ENCODE peak calls at places on chromosomes 16 and 17, in ten cellular contexts. One of them, this sample, is unnamed.

GRCh38 chr17:77495575-77495974 is 354.8 kb downstream of the SEC14L1 start:
- DNase-seq in fibroblast of lung: no peak
- DNase-seq in AG04450: no peak
- DNase-seq in heart right ventricle: no peak
- DNase-seq in mucosa of descending colon: no peak
- DNase-seq in fibroblast of villous mesenchyme: no peak
- DNase-seq in left ventricle myocardium inferior: peak; percentile 2
- DNase-seq in GM12865: peak; percentile 1
- DNase-seq in lower leg skin: peak; percentile 80
- DNase-seq in BE2C: no peak
- DNase-seq in this sample: peak; percentile 57

GRCh38 chr16:75621170-75621477 is 2.0 kb downstream of the ADAT1 start:
- DNase-seq in fibroblast of lung: peak; percentile 60
- DNase-seq in heart right ventricle: no peak
- DNase-seq in GM12865: peak; percentile 61
- DNase-seq in left ventricle myocardium inferior: no peak
- DNase-seq in fibroblast of villous mesenchyme: peak; percentile 67
- DNase-seq in mucosa of descending colon: no peak
- DNase-seq in AG04450: no peak
- DNase-seq in lower leg skin: no peak
- DNase-seq in BE2C: no peak
- DNase-seq in this sample: no peak

GRCh38 chr17:66548158-66548557 is 245.7 kb downstream of the PRKCA start:
- DNase-seq in heart right ventricle: no peak
- DNase-seq in lower leg skin: no peak
- DNase-seq in AG04450: no peak
- DNase-seq in BE2C: no peak
- DNase-seq in fibroblast of villous mesenchyme: no peak
- DNase-seq in left ventricle myocardium inferior: no peak
- DNase-seq in GM12865: no peak
- DNase-seq in fibroblast of lung: peak; percentile 33
- DNase-seq in mucosa of descending colon: peak; percentile 28
- DNase-seq in this sample: no peak

GRCh38 chr16:87844809-87845208 is 24.5 kb downstream of the SLC7A5 start:
- DNase-seq in lower leg skin: no peak
- DNase-seq in AG04450: no peak
- DNase-seq in fibroblast of lung: no peak
- DNase-seq in mucosa of descending colon: no peak
- DNase-seq in left ventricle myocardium inferior: no peak
- DNase-seq in GM12865: no peak
- DNase-seq in BE2C: no peak
- DNase-seq in heart right ventricle: no peak
- DNase-seq in fibroblast of villous mesenchyme: no peak
- DNase-seq in this sample: no peak

GRCh38 chr17:1834378-1835149 is 4.8 kb downstream of the RPA1 start:
- DNase-seq in fibroblast of lung: no peak
- DNase-seq in mucosa of descending colon: peak; percentile 10
- DNase-seq in lower leg skin: no peak
- DNase-seq in GM12865: peak; percentile 94
- DNase-seq in BE2C: no peak
- DNase-seq in heart right ventricle: no peak
- DNase-seq in fibroblast of villous mesenchyme: no peak
- DNase-seq in left ventricle myocardium inferior: no peak
- DNase-seq in AG04450: no peak
- DNase-seq in this sample: no peak

GRCh38 chr16:68234188-68235104 is 1.5 kb downstream of the ESRP2 start:
- DNase-seq in left ventricle myocardium inferior: no peak
- DNase-seq in AG04450: no peak
- DNase-seq in fibroblast of lung: peak; percentile 28
- DNase-seq in lower leg skin: peak; percentile 90
- DNase-seq in mucosa of descending colon: peak; percentile 99
- DNase-seq in fibroblast of villous mesenchyme: no peak
- DNase-seq in heart right ventricle: no peak
- DNase-seq in BE2C: no peak
- DNase-seq in GM12865: no peak
- DNase-seq in this sample: no peak

GRCh38 chr17:40331743-40332641 is 23.0 kb downstream of the RARA start:
- DNase-seq in BE2C: peak; percentile 83
- DNase-seq in GM12865: no peak
- DNase-seq in left ventricle myocardium inferior: peak; percentile 93
- DNase-seq in fibroblast of lung: peak; percentile 82
- DNase-seq in heart right ventricle: peak; percentile 92
- DNase-seq in fibroblast of villous mesenchyme: peak; percentile 52
- DNase-seq in mucosa of descending colon: no peak
- DNase-seq in lower leg skin: peak; percentile 96
- DNase-seq in AG04450: no peak
- DNase-seq in this sample: no peak

GRCh38 chr17:38702900-38703741 is 2.0 kb upstream of the MLLT6 start:
- DNase-seq in left ventricle myocardium inferior: no peak
- DNase-seq in fibroblast of lung: no peak
- DNase-seq in mucosa of descending colon: peak; percentile 55
- DNase-seq in AG04450: no peak
- DNase-seq in fibroblast of villous mesenchyme: no peak
- DNase-seq in lower leg skin: no peak
- DNase-seq in heart right ventricle: peak; percentile 33
- DNase-seq in GM12865: peak; percentile 70
- DNase-seq in BE2C: no peak
- DNase-seq in this sample: no peak

GRCh38 chr17:81322271-81323082 is 27.4 kb upstream of the SLC38A10 start:
- DNase-seq in GM12865: peak; percentile 54
- DNase-seq in left ventricle myocardium inferior: no peak
- DNase-seq in fibroblast of villous mesenchyme: no peak
- DNase-seq in mucosa of descending colon: peak; percentile 56
- DNase-seq in heart right ventricle: no peak
- DNase-seq in AG04450: no peak
- DNase-seq in BE2C: peak; percentile 51
- DNase-seq in lower leg skin: no peak
- DNase-seq in fibroblast of lung: no peak
- DNase-seq in this sample: no peak
- TF ChIP-seq CTCF in GM12865: peak; percentile 52
- TF ChIP-seq CTCF in left ventricle myocardium inferior: peak; percentile 36
- TF ChIP-seq CTCF in fibroblast of villous mesenchyme: peak; percentile 25
- TF ChIP-seq CTCF in mucosa of descending colon: no peak
- TF ChIP-seq CTCF in heart right ventricle: peak; percentile 34
- TF ChIP-seq CTCF in AG04450: no peak
- TF ChIP-seq CTCF in BE2C: peak; percentile 36
- TF ChIP-seq CTCF in lower leg skin: no peak
- TF ChIP-seq CTCF in fibroblast of lung: peak; percentile 24
- TF ChIP-seq CTCF in this sample: peak; percentile 48

DNA sequence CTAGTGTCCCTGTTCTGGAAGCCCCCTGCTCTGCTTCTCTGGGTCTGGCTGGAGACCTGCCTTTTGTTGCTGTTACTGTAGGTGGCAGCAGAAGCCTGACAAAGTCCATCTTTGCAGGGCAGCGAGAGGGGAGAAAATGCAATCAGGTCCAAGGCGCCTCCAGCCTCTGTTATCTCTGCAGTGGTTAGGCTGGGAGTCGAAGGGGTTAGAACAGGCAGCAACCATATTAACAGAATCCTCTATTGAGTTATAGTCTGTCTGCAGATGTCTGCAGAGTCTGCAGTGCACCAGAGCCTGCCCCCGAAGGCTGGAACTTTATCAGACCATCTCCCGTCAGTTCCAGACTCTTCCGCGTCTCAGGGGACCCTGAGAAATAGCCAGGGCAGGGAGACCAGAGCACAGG is 404.9 kb upstream of the EEF2KMT start:
- DNase-seq in mucosa of descending colon: peak; percentile 34
- DNase-seq in fibroblast of villous mesenchyme: no peak
- DNase-seq in BE2C: peak; percentile 94
- DNase-seq in fibroblast of lung: no peak
- DNase-seq in left ventricle myocardium inferior: no peak
- DNase-seq in lower leg skin: no peak
- DNase-seq in AG04450: no peak
- DNase-seq in heart right ventricle: no peak
- DNase-seq in GM12865: peak; percentile 13
- DNase-seq in this sample: no peak
- TF ChIP-seq CTCF in mucosa of descending colon: no peak
- TF ChIP-seq CTCF in fibroblast of villous mesenchyme: no peak
- TF ChIP-seq CTCF in BE2C: peak; percentile 86
- TF ChIP-seq CTCF in fibroblast of lung: no peak
- TF ChIP-seq CTCF in left ventricle myocardium inferior: peak; percentile 49
- TF ChIP-seq CTCF in lower leg skin: no peak
- TF ChIP-seq CTCF in AG04450: no peak
- TF ChIP-seq CTCF in heart right ventricle: peak; percentile 42
- TF ChIP-seq CTCF in GM12865: peak; percentile 46
- TF ChIP-seq CTCF in this sample: no peak

GRCh38 chr17:19329136-19329535 is 33.4 kb downstream of the B9D1 start:
- DNase-seq in BE2C: no peak
- DNase-seq in heart right ventricle: no peak
- DNase-seq in fibroblast of lung: no peak
- DNase-seq in GM12865: no peak
- DNase-seq in AG04450: no peak
- DNase-seq in fibroblast of villous mesenchyme: no peak
- DNase-seq in mucosa of descending colon: no peak
- DNase-seq in lower leg skin: peak; percentile 85
- DNase-seq in left ventricle myocardium inferior: no peak
- DNase-seq in this sample: no peak

GRCh38 chr17:19329839-19330238 is 32.7 kb downstream of the B9D1 start:
- DNase-seq in lower leg skin: no peak
- DNase-seq in heart right ventricle: no peak
- DNase-seq in GM12865: no peak
- DNase-seq in mucosa of descending colon: no peak
- DNase-seq in BE2C: no peak
- DNase-seq in AG04450: no peak
- DNase-seq in fibroblast of lung: no peak
- DNase-seq in left ventricle myocardium inferior: no peak
- DNase-seq in fibroblast of villous mesenchyme: no peak
- DNase-seq in this sample: no peak

GRCh38 chr17:19331553-19332245 is 30.8 kb downstream of the B9D1 start:
- DNase-seq in mucosa of descending colon: no peak
- DNase-seq in fibroblast of villous mesenchyme: peak; percentile 16
- DNase-seq in BE2C: no peak
- DNase-seq in heart right ventricle: no peak
- DNase-seq in AG04450: no peak
- DNase-seq in fibroblast of lung: no peak
- DNase-seq in GM12865: no peak
- DNase-seq in lower leg skin: peak; percentile 46
- DNase-seq in left ventricle myocardium inferior: no peak
- DNase-seq in this sample: no peak

GRCh38 chr17:19331134-19331533 is 31.4 kb downstream of the B9D1 start:
- DNase-seq in BE2C: no peak
- DNase-seq in AG04450: peak; percentile 77
- DNase-seq in mucosa of descending colon: no peak
- DNase-seq in fibroblast of villous mesenchyme: peak; percentile 78
- DNase-seq in GM12865: no peak
- DNase-seq in lower leg skin: peak; percentile 23
- DNase-seq in fibroblast of lung: peak; percentile 80
- DNase-seq in heart right ventricle: no peak
- DNase-seq in left ventricle myocardium inferior: no peak
- DNase-seq in this sample: no peak

GRCh38 chr17:19330271-19330670 is 32.3 kb downstream of the B9D1 start:
- DNase-seq in mucosa of descending colon: no peak
- DNase-seq in fibroblast of villous mesenchyme: no peak
- DNase-seq in BE2C: no peak
- DNase-seq in AG04450: no peak
- DNase-seq in heart right ventricle: no peak
- DNase-seq in GM12865: no peak
- DNase-seq in left ventricle myocardium inferior: no peak
- DNase-seq in fibroblast of lung: no peak
- DNase-seq in lower leg skin: no peak
- DNase-seq in this sample: no peak
- TF ChIP-seq CTCF in mucosa of descending colon: no peak
- TF ChIP-seq CTCF in fibroblast of villous mesenchyme: no peak
- TF ChIP-seq CTCF in BE2C: no peak
- TF ChIP-seq CTCF in AG04450: no peak
- TF ChIP-seq CTCF in heart right ventricle: no peak
- TF ChIP-seq CTCF in GM12865: no peak
- TF ChIP-seq CTCF in left ventricle myocardium inferior: no peak
- TF ChIP-seq CTCF in fibroblast of lung: no peak
- TF ChIP-seq CTCF in lower leg skin: no peak
- TF ChIP-seq CTCF in this sample: no peak

GRCh38 chr17:50345443-50346312 is at the start of gene XYLT2:
- DNase-seq in fibroblast of villous mesenchyme: peak; percentile 80
- DNase-seq in lower leg skin: peak; percentile 95
- DNase-seq in GM12865: peak; percentile 94
- DNase-seq in fibroblast of lung: peak; percentile 77
- DNase-seq in left ventricle myocardium inferior: peak; percentile 90
- DNase-seq in heart right ventricle: peak; percentile 87
- DNase-seq in BE2C: peak; percentile 94
- DNase-seq in AG04450: no peak
- DNase-seq in mucosa of descending colon: peak; percentile 93
- DNase-seq in this sample: no peak
- TF ChIP-seq CTCF in fibroblast of villous mesenchyme: no peak
- TF ChIP-seq CTCF in lower leg skin: no peak
- TF ChIP-seq CTCF in GM12865: no peak
- TF ChIP-seq CTCF in fibroblast of lung: no peak
- TF ChIP-seq CTCF in left ventricle myocardium inferior: no peak
- TF ChIP-seq CTCF in heart right ventricle: no peak
- TF ChIP-seq CTCF in BE2C: no peak
- TF ChIP-seq CTCF in AG04450: no peak
- TF ChIP-seq CTCF in mucosa of descending colon: no peak
- TF ChIP-seq CTCF in this sample: no peak

GRCh38 chr16:6682142-6682811 is 650.4 kb upstream of the RBFOX1 start:
- DNase-seq in BE2C: peak; percentile 61
- DNase-seq in AG04450: no peak
- DNase-seq in heart right ventricle: no peak
- DNase-seq in mucosa of descending colon: peak; percentile 55
- DNase-seq in GM12865: peak; percentile 7
- DNase-seq in lower leg skin: peak; percentile 76
- DNase-seq in fibroblast of villous mesenchyme: no peak
- DNase-seq in left ventricle myocardium inferior: no peak
- DNase-seq in fibroblast of lung: no peak
- DNase-seq in this sample: no peak

GRCh38 chr16:6687593-6687992 is 645.1 kb upstream of the RBFOX1 start:
- DNase-seq in fibroblast of lung: no peak
- DNase-seq in left ventricle myocardium inferior: no peak
- DNase-seq in fibroblast of villous mesenchyme: no peak
- DNase-seq in heart right ventricle: no peak
- DNase-seq in BE2C: peak; percentile 10
- DNase-seq in AG04450: no peak
- DNase-seq in GM12865: no peak
- DNase-seq in lower leg skin: no peak
- DNase-seq in mucosa of descending colon: no peak
- DNase-seq in this sample: no peak

GRCh38 chr16:6689643-6690042 is 643.0 kb upstream of the RBFOX1 start:
- DNase-seq in lower leg skin: no peak
- DNase-seq in left ventricle myocardium inferior: no peak
- DNase-seq in heart right ventricle: no peak
- DNase-seq in AG04450: no peak
- DNase-seq in fibroblast of villous mesenchyme: no peak
- DNase-seq in GM12865: no peak
- DNase-seq in mucosa of descending colon: no peak
- DNase-seq in BE2C: no peak
- DNase-seq in fibroblast of lung: no peak
- DNase-seq in this sample: no peak

DNA sequence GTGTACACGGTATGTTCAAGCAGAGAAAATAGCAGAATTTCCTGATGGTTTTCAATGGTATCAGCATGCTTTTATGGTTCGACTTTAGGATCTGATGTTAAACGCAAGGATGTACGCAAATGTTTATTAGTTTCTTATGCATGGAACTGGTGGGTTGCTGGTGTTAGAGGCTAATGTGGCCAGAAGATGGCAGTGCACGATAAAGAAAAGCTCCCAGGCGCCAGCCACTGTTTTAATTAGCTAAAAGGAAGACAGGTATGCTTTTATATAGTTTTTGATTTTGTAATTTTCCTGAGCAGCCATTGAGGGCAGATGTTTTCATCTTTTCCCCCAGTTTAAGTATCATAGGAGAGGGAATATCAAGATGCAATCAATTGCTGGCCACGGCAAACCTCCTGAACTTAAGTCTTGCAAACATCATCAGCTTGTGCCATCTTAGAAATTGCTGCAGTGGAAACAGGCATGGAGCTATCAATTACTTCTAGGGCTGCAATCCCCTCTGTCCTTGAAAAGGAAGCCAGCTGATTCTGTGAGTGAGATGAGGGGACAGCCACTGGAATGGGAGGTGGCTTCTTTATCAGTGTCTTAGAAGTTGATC is 648.5 kb upstream of the RBFOX1 start:
- DNase-seq in fibroblast of villous mesenchyme: peak; percentile 9
- DNase-seq in AG04450: no peak
- DNase-seq in GM12865: peak; percentile 4
- DNase-seq in mucosa of descending colon: peak; percentile 41
- DNase-seq in BE2C: peak; percentile 22
- DNase-seq in fibroblast of lung: no peak
- DNase-seq in left ventricle myocardium inferior: no peak
- DNase-seq in lower leg skin: no peak
- DNase-seq in heart right ventricle: no peak
- DNase-seq in this sample: no peak
- TF ChIP-seq CTCF in fibroblast of villous mesenchyme: no peak
- TF ChIP-seq CTCF in AG04450: no peak
- TF ChIP-seq CTCF in GM12865: peak; percentile 32
- TF ChIP-seq CTCF in mucosa of descending colon: no peak
- TF ChIP-seq CTCF in BE2C: peak; percentile 56
- TF ChIP-seq CTCF in fibroblast of lung: no peak
- TF ChIP-seq CTCF in left ventricle myocardium inferior: peak; percentile 43
- TF ChIP-seq CTCF in lower leg skin: no peak
- TF ChIP-seq CTCF in heart right ventricle: peak; percentile 57
- TF ChIP-seq CTCF in this sample: peak; percentile 75